ENCODE peak calls at places on chromosomes 6 and 20, in six cellular contexts. I is KG1, Y is neural crest cell, H is dorsolateral prefrontal cortex, G is NCI-H774, L is ACHN. B is an unnamed sample.

GRCh38 chr6:111154981-111155380 is 67.7 kb downstream of the SLC16A10 start:
- DNase-seq in I (no peak), Y (no peak), H (no peak), G (no peak), L (no peak), B (no peak)

GRCh38 chr6:45424628-45424955 is 46.9 kb upstream of the SUPT3H start:
- DNase-seq in I (no peak), Y (no peak), H (no peak), G (no peak), L (no peak), B (no peak)

GRCh38 chr6:158488065-158488464 is 71.8 kb upstream of the TMEM181 start:
- DNase-seq in I (no peak), Y (no peak), H (no peak), G (no peak), L (peak; percentile 82), B (no peak)

GRCh38 chr20:17611540-17612286 is 41.8 kb downstream of the DSTN start:
- DNase-seq in I (no peak), Y (no peak), H (no peak), G (no peak), L (no peak), B (peak; percentile 54)

GRCh38 chr20:20744170-20744725 is 31.8 kb upstream of the RALGAPA2 start:
- DNase-seq in I (no peak), Y (no peak), H (no peak), G (peak; percentile 36), L (no peak), B (no peak)

GRCh38 chr20:47802226-47802920 is 17.1 kb upstream of the SULF2 start:
- DNase-seq in I (no peak), Y (no peak), H (no peak), G (no peak), L (no peak), B (no peak)

GRCh38 chr6:13681305-13682061 is 30.2 kb downstream of the RANBP9 start:
- DNase-seq in I (peak; percentile 49), Y (no peak), H (no peak), G (no peak), L (no peak), B (no peak)

GRCh38 chr20:23662276-23662870 is 24.6 kb upstream of the CST3 start:
- DNase-seq in I (no peak), Y (no peak), H (no peak), G (no peak), L (no peak), B (no peak)

GRCh38 chr6:137197684-137198645 is 21.2 kb downstream of the IFNGR1 start:
- DNase-seq in I (no peak), Y (no peak), H (no peak), G (no peak), L (no peak), B (no peak)

GRCh38 chr20:5557123-5557522 is 193.1 kb upstream of the SHLD1 start:
- DNase-seq in I (no peak), Y (peak; percentile 35), H (peak; percentile 77), G (peak; percentile 13), L (peak; percentile 50), B (peak; percentile 55)

GRCh38 chr6:16450821-16451220 is 212.4 kb downstream of the GMPR start:
- DNase-seq in I (no peak), Y (no peak), H (no peak), G (no peak), L (peak; percentile 20), B (no peak)

GRCh38 chr6:16043171-16044142 is 85.4 kb upstream of the MYLIP start:
- DNase-seq in I (no peak), Y (no peak), H (no peak), G (no peak), L (no peak), B (no peak)

GRCh38 chr6:139468178-139468577 is 93.7 kb upstream of the CITED2 start:
- DNase-seq in I (no peak), Y (no peak), H (no peak), G (no peak), L (no peak), B (no peak)

GRCh38 chr6:104423691-104424090 is 436.0 kb downstream of the HACE1 start:
- DNase-seq in I (no peak), Y (no peak), H (no peak), G (no peak), L (no peak), B (no peak)

GRCh38 chr6:1771324-1771723 is 161.6 kb downstream of the FOXC1 start:
- DNase-seq in I (no peak), Y (no peak), H (no peak), G (peak; percentile 59), L (no peak), B (no peak)

GRCh38 chr6:130162421-130162820 is 60.3 kb downstream of the SAMD3 start:
- DNase-seq in I (no peak), Y (no peak), H (no peak), G (no peak), L (no peak), B (no peak)

GRCh38 chr6:142331601-142332000 is 29.8 kb downstream of the ADGRG6 start:
- DNase-seq in I (no peak), Y (no peak), H (no peak), G (no peak), L (no peak), B (no peak)

GRCh38 chr6:143068001-143068400 is 7.3 kb downstream of the AIG1 start:
- DNase-seq in I (no peak), Y (no peak), H (no peak), G (no peak), L (no peak), B (no peak)

GRCh38 chr20:3353646-3354045 is 53.8 kb downstream of the DNAAF9 start:
- DNase-seq in I (no peak), Y (no peak), H (no peak), G (no peak), L (no peak), B (no peak)

GRCh38 chr20:16367948-16368560 is 205.2 kb downstream of the KIF16B start:
- DNase-seq in I (no peak), Y (no peak), H (no peak), G (no peak), L (no peak), B (no peak)

GRCh38 chr6:54255881-54256280 is 52.4 kb upstream of the TINAG start:
- DNase-seq in I (no peak), Y (no peak), H (no peak), G (no peak), L (no peak), B (no peak)

B was measured in ecto neural progenitor cell.